ENCODE peak calls at places on chromosome 17, in ten cellular contexts. A, K, Z, X, N, E, S, Y, C and D are unnamed samples.

GRCh38 chr17:42188749-42189650 is 3.7 kb upstream of the HCRT start:
- DNase-seq in A (no peak), K (no peak), Z (no peak), X (no peak), N (no peak), E (no peak), S (no peak), Y (no peak), C (no peak), D (no peak)

GRCh38 chr17:48663134-48663924 is 37.2 kb upstream of the HOXB9 start:
- DNase-seq in A (no peak), K (no peak), Z (no peak), X (no peak), N (no peak), E (no peak), S (no peak), Y (no peak), C (no peak), D (no peak)

GRCh38 chr17:7024402-7024785 is 1.5 kb downstream of the BCL6B start:
- DNase-seq in A (peak; percentile 28), K (no peak), Z (no peak), X (no peak), N (no peak), E (no peak), S (no peak), Y (no peak), C (no peak), D (no peak)

GRCh38 chr17:60747069-60747808 is 69.6 kb downstream of the BCAS3 start:
- DNase-seq in A (no peak), K (no peak), Z (no peak), X (no peak), N (no peak), E (no peak), S (no peak), Y (no peak), C (peak; percentile 7), D (no peak)

GRCh38 chr17:58377005-58377660 is 25.1 kb upstream of the SUPT4H1 start:
- DNase-seq in A (peak; percentile 40), K (peak; percentile 36), Z (no peak), X (no peak), N (no peak), E (no peak), S (no peak), Y (no peak), C (no peak), D (no peak)

GRCh38 chr17:79607941-79608728 is 2.7 kb downstream of the RBFOX3 start:
- DNase-seq in A (no peak), K (no peak), Z (no peak), X (no peak), N (peak; percentile 87), E (peak; percentile 71), S (peak; percentile 52), Y (no peak), C (peak; percentile 38), D (no peak)

GRCh38 chr17:82972836-82973372 is 106.5 kb upstream of the METRNL start:
- DNase-seq in A (no peak), K (no peak), Z (no peak), X (no peak), N (no peak), E (no peak), S (peak; percentile 16), Y (no peak), C (no peak), D (no peak)

GRCh38 chr17:60322056-60322387 is 69.9 kb downstream of the USP32 start:
- DNase-seq in A (no peak), K (no peak), Z (no peak), X (no peak), N (no peak), E (no peak), S (no peak), Y (no peak), C (no peak), D (no peak)

GRCh38 chr17:14032234-14032633 is 37.1 kb upstream of the COX10 start:
- DNase-seq in A (no peak), K (no peak), Z (no peak), X (no peak), N (no peak), E (no peak), S (no peak), Y (no peak), C (no peak), D (no peak)

GRCh38 chr17:77331161-77331864 is 190.5 kb downstream of the SEC14L1 start:
- DNase-seq in A (peak; percentile 90), K (peak; percentile 89), Z (peak; percentile 94), X (peak; percentile 98), N (peak; percentile 96), E (peak; percentile 79), S (peak; percentile 93), Y (peak; percentile 91), C (peak; percentile 62), D (peak; percentile 86)
- TF ChIP-seq POLR2A in A (no peak), K (no peak), Z (no peak), X (no peak), N (no peak), E (no peak), S (no peak), Y (no peak), C (no peak), D (no peak)

DNA sequence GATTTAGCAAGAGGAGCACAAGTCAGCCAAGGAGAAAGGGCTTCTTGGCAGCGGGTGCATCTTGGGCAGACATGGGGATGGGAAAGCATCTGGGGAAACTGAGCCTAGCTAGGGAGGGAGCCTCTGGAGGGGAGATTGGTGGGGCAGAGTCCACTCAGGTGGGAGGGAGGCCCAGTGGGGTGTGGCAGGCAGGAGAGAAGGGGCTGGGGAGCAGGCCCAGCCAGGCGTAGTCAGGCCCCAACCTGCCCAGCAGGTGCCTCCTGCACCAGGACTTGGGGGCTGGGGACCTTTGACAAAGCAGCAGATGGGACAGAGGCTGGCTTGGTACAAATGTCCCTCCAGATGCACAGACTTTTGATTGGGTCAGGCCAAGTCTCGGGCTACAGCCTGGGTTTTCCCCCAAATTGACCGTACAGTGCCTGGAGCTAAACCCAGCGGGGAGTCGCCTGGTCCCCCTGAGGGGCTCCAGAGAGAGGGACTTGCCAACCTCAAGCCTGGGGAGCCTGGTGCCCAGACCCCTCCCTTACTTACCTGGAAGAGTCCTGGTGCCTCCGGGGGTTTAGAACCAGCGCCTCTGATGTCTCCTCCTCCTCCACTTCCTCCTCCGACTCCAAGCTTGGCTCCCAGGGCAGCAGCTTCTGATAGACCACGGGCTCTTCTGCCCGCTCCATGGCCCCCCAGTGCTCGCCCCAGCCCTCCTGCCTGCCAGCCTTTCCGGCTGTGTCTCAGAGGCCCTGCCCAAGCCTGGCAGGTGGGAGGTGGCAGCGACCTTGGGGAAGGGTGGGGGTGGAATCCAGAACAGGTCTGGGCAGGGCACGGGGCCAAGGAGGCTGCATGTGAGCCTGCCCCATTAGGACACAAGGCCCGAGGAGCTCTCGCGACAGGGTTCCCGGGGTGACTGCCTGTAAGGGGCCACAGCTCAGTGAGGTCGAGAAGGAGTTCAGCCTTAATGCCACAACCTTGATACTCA is at the start of gene GGT6:
- DNase-seq in A (no peak), K (peak; percentile 98), Z (peak; percentile 43), X (no peak), N (peak; percentile 65), E (no peak), S (no peak), Y (no peak), C (no peak), D (no peak)
- TF ChIP-seq POLR2A in A (no peak), K (peak; percentile 86), Z (no peak), X (no peak), N (no peak), E (no peak), S (no peak), Y (no peak), C (no peak), D (no peak)

DNA sequence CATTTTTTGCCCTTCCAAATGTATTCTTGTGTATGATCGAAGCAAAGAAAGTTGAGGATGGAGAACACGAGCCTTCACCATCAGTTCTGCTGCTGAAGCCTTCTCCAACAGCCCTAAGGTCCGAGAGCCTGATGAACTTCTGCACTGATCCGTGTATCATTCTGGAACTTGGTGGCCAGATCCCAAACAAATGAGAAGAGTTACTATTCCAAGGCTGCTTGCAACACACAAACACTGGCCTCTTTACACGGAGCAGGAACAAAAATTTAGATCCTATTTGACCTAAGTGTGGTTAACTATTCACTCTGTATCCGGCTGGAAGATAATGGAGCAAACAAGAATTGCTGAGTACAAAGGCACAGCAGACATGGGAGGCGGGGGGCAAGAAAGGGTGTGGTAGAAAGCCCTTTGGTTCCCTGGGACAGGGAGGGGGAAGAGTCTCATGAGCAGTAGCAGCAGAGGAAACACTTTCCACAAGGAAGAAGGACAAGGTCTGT is 282.9 kb downstream of the SOX9 start:
- DNase-seq in A (no peak), K (no peak), Z (no peak), X (no peak), N (no peak), E (no peak), S (no peak), Y (no peak), C (no peak), D (no peak)
- TF ChIP-seq POLR2A in A (no peak), K (no peak), Z (no peak), X (no peak), N (no peak), E (no peak), S (no peak), Y (no peak), C (no peak), D (no peak)

GRCh38 chr17:44191941-44192496 is 5.2 kb downstream of the TMUB2 start:
- DNase-seq in A (no peak), K (no peak), Z (no peak), X (no peak), N (no peak), E (no peak), S (no peak), Y (no peak), C (peak; percentile 44), D (no peak)
- TF ChIP-seq POLR2A in A (no peak), K (no peak), Z (no peak), X (no peak), N (no peak), E (peak; percentile 55), S (no peak), Y (no peak), C (peak; percentile 68), D (no peak)

DNA sequence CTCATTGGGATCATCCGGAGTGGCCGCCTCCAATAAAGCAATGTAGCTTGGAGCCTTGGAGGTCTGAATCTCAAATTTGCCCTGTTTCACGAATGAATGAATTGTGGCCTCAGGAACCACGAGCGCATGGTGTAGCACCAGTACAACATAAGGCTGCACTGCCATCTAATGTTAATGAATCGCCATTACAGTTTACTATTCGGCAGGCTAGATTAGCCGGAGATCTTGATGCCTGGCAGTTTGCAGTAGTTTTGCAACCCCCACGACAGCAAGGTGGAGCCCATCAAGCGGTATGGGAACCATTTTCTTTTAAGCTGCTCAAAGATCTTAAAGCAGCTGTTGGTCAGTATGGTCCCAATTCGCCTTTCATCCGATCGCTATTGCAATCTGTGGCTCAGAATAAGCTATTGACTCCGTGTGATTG is 18.8 kb downstream of the ALOX15B start:
- DNase-seq in A (peak; percentile 54), K (peak; percentile 71), Z (peak; percentile 37), X (peak; percentile 81), N (peak; percentile 72), E (peak; percentile 52), S (no peak), Y (no peak), C (no peak), D (peak; percentile 75)
- TF ChIP-seq POLR2A in A (no peak), K (no peak), Z (no peak), X (no peak), N (no peak), E (no peak), S (no peak), Y (no peak), C (no peak), D (no peak)